ENCODE peak calls at places on chromosomes 7 and 10, in four cellular contexts. D, L, X and A are unnamed samples.

GRCh38 chr10:3080608-3081007 is 13.3 kb downstream of the PFKP start:
- DNase-seq in D (no peak), L (no peak), X (no peak), A (no peak)

GRCh38 chr10:44457259-44457658 is 72.4 kb upstream of the CXCL12 start:
- DNase-seq in D (no peak), L (no peak), X (no peak), A (no peak)

GRCh38 chr10:49601857-49602256 is 8.3 kb upstream of the SLC18A3 start:
- DNase-seq in D (no peak), L (no peak), X (peak; percentile 70), A (peak; percentile 86)

GRCh38 chr10:44786451-44786850 is 124.7 kb upstream of the TMEM72 start:
- DNase-seq in D (no peak), L (no peak), X (no peak), A (no peak)

GRCh38 chr7:123580406-123581161 is 21.0 kb upstream of the ASB15 start:
- DNase-seq in D (peak; percentile 34), L (peak; percentile 33), X (peak; percentile 65), A (peak; percentile 15)

GRCh38 chr7:96996111-96996936 is 9.0 kb upstream of the DLX6 start:
- DNase-seq in D (no peak), L (no peak), X (no peak), A (no peak)

GRCh38 chr10:52213511-52213831 is 100.6 kb upstream of the DKK1 start:
- DNase-seq in D (no peak), L (no peak), X (peak; percentile 46), A (no peak)

GRCh38 chr10:85491652-85492051 is 874.9 kb downstream of the GRID1 start:
- DNase-seq in D (no peak), L (no peak), X (no peak), A (no peak)

GRCh38 chr10:95730233-95730632 is 25.7 kb upstream of the ENTPD1 start:
- DNase-seq in D (no peak), L (peak; percentile 55), X (no peak), A (no peak)

GRCh38 chr7:45582868-45583277 is 8.7 kb downstream of the ADCY1 start:
- DNase-seq in D (no peak), L (no peak), X (no peak), A (no peak)

GRCh38 chr7:1697499-1698125 is 27.5 kb downstream of the ELFN1 start:
- DNase-seq in D (no peak), L (no peak), X (no peak), A (peak; percentile 47)

GRCh38 chr10:17123961-17124360 is 5.7 kb downstream of the CUBN start:
- DNase-seq in D (no peak), L (no peak), X (no peak), A (no peak)

GRCh38 chr10:72421895-72422540 is 67.3 kb upstream of the DNAJB12 start:
- DNase-seq in D (no peak), L (no peak), X (no peak), A (no peak)

GRCh38 chr10:82091413-82091812 is 216.4 kb downstream of the NRG3 start:
- DNase-seq in D (no peak), L (no peak), X (no peak), A (no peak)

GRCh38 chr7:348480-348844 is 58.5 kb downstream of the FOXL3 start:
- DNase-seq in D (no peak), L (no peak), X (no peak), A (no peak)

GRCh38 chr7:7972128-7972527 is 3.5 kb downstream of the GLCCI1 start:
- DNase-seq in D (no peak), L (peak; percentile 42), X (no peak), A (peak; percentile 11)

GRCh38 chr10:29409241-29410051 is 120.6 kb downstream of the LYZL1 start:
- DNase-seq in D (peak; percentile 75), L (peak; percentile 82), X (peak; percentile 75), A (peak; percentile 91)

GRCh38 chr7:70887186-70887585 is 244.8 kb upstream of the GALNT17 start:
- DNase-seq in D (no peak), L (no peak), X (no peak), A (no peak)

GRCh38 chr7:11341285-11341944 is 367.7 kb downstream of the PHF14 start:
- DNase-seq in D (no peak), L (peak; percentile 36), X (peak; percentile 34), A (no peak)

GRCh38 chr7:610531-611280 is 91.1 kb upstream of the PDGFA start:
- DNase-seq in D (no peak), L (peak; percentile 65), X (no peak), A (no peak)

GRCh38 chr10:5252177-5253037 is 55.8 kb downstream of the AKR1C4 start:
- DNase-seq in D (no peak), L (no peak), X (peak; percentile 64), A (peak; percentile 14)

GRCh38 chr7:54956021-54956420 is 62.8 kb upstream of the EGFR start:
- DNase-seq in D (no peak), L (no peak), X (no peak), A (peak; percentile 66)

GRCh38 chr10:103543617-103544525 is 50.4 kb downstream of the NEURL1 start:
- DNase-seq in D (no peak), L (no peak), X (no peak), A (no peak)

GRCh38 chr7:42471573-42472174 is 234.7 kb upstream of the GLI3 start:
- DNase-seq in D (no peak), L (no peak), X (peak; percentile 14), A (no peak)

GRCh38 chr7:25857376-25858067 is 294.5 kb upstream of the NFE2L3 start:
- DNase-seq in D (no peak), L (peak; percentile 63), X (peak; percentile 24), A (peak; percentile 77)

GRCh38 chr10:43961523-43962345 is 313.1 kb upstream of the ZNF32 start:
- DNase-seq in D (no peak), L (no peak), X (no peak), A (peak; percentile 86)

GRCh38 chr10:46091834-46092522 is 45.9 kb upstream of the MSMB start:
- DNase-seq in D (no peak), L (no peak), X (no peak), A (no peak)

GRCh38 chr7:87179180-87179579 is 26.9 kb downstream of the DMTF1 start:
- DNase-seq in D (no peak), L (no peak), X (no peak), A (no peak)